ENCODE peak calls at places on chromosomes 12 and 14, in five cellular contexts. One of them, this sample, is unnamed.

GRCh38 chr14:68174446-68174845 is 354.9 kb downstream of the RAD51B start:
- DNase-seq in left ventricle myocardium inferior: no peak
- DNase-seq in Caco-2: no peak
- DNase-seq in H1: no peak
- DNase-seq in stomach: no peak
- DNase-seq in this sample: no peak

GRCh38 chr14:89227490-89227834 is 189.6 kb downstream of the FOXN3 start:
- DNase-seq in left ventricle myocardium inferior: no peak
- DNase-seq in Caco-2: no peak
- DNase-seq in H1: no peak
- DNase-seq in stomach: no peak
- DNase-seq in this sample: no peak

GRCh38 chr12:89247962-89248361 is 104.3 kb downstream of the DUSP6 start:
- DNase-seq in left ventricle myocardium inferior: no peak
- DNase-seq in Caco-2: no peak
- DNase-seq in H1: no peak
- DNase-seq in stomach: no peak
- DNase-seq in this sample: no peak

GRCh38 chr12:89769483-89769818 is 60.8 kb upstream of the ATP2B1 start:
- DNase-seq in left ventricle myocardium inferior: no peak
- DNase-seq in Caco-2: no peak
- DNase-seq in H1: no peak
- DNase-seq in stomach: no peak
- DNase-seq in this sample: no peak

GRCh38 chr14:79580908-79581307 is 630.4 kb downstream of the DIO2 start:
- DNase-seq in left ventricle myocardium inferior: no peak
- DNase-seq in Caco-2: no peak
- DNase-seq in H1: no peak
- DNase-seq in stomach: no peak
- DNase-seq in this sample: no peak

GRCh38 chr12:111443586-111443985 is 37.9 kb downstream of the SH2B3 start:
- DNase-seq in left ventricle myocardium inferior: no peak
- DNase-seq in Caco-2: no peak
- DNase-seq in H1: no peak
- DNase-seq in stomach: peak; percentile 21
- DNase-seq in this sample: no peak

GRCh38 chr14:64232095-64232830 is 61.9 kb downstream of the ESR2 start:
- DNase-seq in left ventricle myocardium inferior: no peak
- DNase-seq in Caco-2: no peak
- DNase-seq in H1: no peak
- DNase-seq in stomach: no peak
- DNase-seq in this sample: no peak

GRCh38 chr14:31580234-31580633 is 19.0 kb downstream of the NUBPL start:
- DNase-seq in left ventricle myocardium inferior: no peak
- DNase-seq in Caco-2: no peak
- DNase-seq in H1: no peak
- DNase-seq in stomach: no peak
- DNase-seq in this sample: no peak

GRCh38 chr12:92541024-92541423 is 161.8 kb upstream of the PLEKHG7 start:
- DNase-seq in left ventricle myocardium inferior: no peak
- DNase-seq in Caco-2: no peak
- DNase-seq in H1: no peak
- DNase-seq in stomach: no peak
- DNase-seq in this sample: no peak

GRCh38 chr14:102390064-102390463 is 27.3 kb downstream of the TECPR2 start:
- DNase-seq in left ventricle myocardium inferior: no peak
- DNase-seq in Caco-2: no peak
- DNase-seq in H1: no peak
- DNase-seq in stomach: no peak
- DNase-seq in this sample: no peak

GRCh38 chr14:38387821-38388220 is 131.9 kb upstream of the CLEC14A start:
- DNase-seq in left ventricle myocardium inferior: no peak
- DNase-seq in Caco-2: no peak
- DNase-seq in H1: no peak
- DNase-seq in stomach: no peak
- DNase-seq in this sample: no peak

GRCh38 chr14:29064305-29064704 is 297.7 kb downstream of the FOXG1 start:
- DNase-seq in left ventricle myocardium inferior: no peak
- DNase-seq in Caco-2: no peak
- DNase-seq in H1: no peak
- DNase-seq in stomach: no peak
- DNase-seq in this sample: no peak

GRCh38 chr12:114241973-114242434 is 163.9 kb downstream of the TBX5 start:
- DNase-seq in left ventricle myocardium inferior: no peak
- DNase-seq in Caco-2: peak; percentile 19
- DNase-seq in H1: no peak
- DNase-seq in stomach: no peak
- DNase-seq in this sample: no peak

GRCh38 chr12:6369916-6370575 is 5.3 kb downstream of the SCNN1A start:
- DNase-seq in left ventricle myocardium inferior: no peak
- DNase-seq in Caco-2: no peak
- DNase-seq in H1: no peak
- DNase-seq in stomach: no peak
- DNase-seq in this sample: peak; percentile 45

GRCh38 chr14:54935100-54935499 is 32.5 kb upstream of the GCH1 start:
- DNase-seq in left ventricle myocardium inferior: no peak
- DNase-seq in Caco-2: no peak
- DNase-seq in H1: no peak
- DNase-seq in stomach: no peak
- DNase-seq in this sample: no peak

GRCh38 chr12:122421815-122422737 is at the start of gene CLIP1:
- DNase-seq in left ventricle myocardium inferior: peak; percentile 68
- DNase-seq in Caco-2: peak; percentile 86
- DNase-seq in H1: no peak
- DNase-seq in stomach: peak; percentile 72
- DNase-seq in this sample: peak; percentile 92

DNA sequence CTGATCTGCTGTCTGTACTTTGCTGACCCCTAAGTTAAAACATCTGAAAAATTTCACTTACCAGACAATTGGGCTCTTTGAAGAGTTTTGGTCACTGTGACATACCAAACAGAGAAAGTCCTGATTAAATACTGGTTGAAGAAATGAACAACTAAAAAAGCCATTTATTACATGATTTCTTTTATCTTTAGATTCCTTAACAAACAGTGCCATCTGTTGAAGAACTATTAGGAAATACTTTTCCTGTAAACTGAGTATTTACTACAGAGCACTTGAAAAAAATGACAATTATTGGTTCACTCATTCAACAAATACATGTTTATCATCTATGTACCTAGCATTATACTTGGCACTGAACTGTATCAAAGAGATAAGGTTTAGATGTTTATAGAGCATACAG is 6.5 kb upstream of the WASHC4 start:
- DNase-seq in left ventricle myocardium inferior: no peak
- DNase-seq in Caco-2: peak; percentile 28
- DNase-seq in H1: no peak
- DNase-seq in stomach: no peak
- DNase-seq in this sample: no peak
- TF ChIP-seq CTCF in left ventricle myocardium inferior: no peak
- TF ChIP-seq CTCF in Caco-2: no peak
- TF ChIP-seq CTCF in H1: no peak
- TF ChIP-seq CTCF in stomach: no peak
- TF ChIP-seq CTCF in this sample: no peak

GRCh38 chr14:61478971-61479473 is 157.6 kb downstream of the PRKCH start:
- DNase-seq in left ventricle myocardium inferior: no peak
- DNase-seq in Caco-2: no peak
- DNase-seq in H1: no peak
- DNase-seq in stomach: no peak
- DNase-seq in this sample: no peak
- H3K4me3 ChIP-seq in left ventricle myocardium inferior: no peak overlapping the region
- H3K4me3 ChIP-seq in Caco-2: no peak overlapping the region
- H3K4me3 ChIP-seq in H1: no peak overlapping the region
- H3K4me3 ChIP-seq in stomach: no peak overlapping the region
- H3K4me3 ChIP-seq in this sample: no peak overlapping the region

DNA sequence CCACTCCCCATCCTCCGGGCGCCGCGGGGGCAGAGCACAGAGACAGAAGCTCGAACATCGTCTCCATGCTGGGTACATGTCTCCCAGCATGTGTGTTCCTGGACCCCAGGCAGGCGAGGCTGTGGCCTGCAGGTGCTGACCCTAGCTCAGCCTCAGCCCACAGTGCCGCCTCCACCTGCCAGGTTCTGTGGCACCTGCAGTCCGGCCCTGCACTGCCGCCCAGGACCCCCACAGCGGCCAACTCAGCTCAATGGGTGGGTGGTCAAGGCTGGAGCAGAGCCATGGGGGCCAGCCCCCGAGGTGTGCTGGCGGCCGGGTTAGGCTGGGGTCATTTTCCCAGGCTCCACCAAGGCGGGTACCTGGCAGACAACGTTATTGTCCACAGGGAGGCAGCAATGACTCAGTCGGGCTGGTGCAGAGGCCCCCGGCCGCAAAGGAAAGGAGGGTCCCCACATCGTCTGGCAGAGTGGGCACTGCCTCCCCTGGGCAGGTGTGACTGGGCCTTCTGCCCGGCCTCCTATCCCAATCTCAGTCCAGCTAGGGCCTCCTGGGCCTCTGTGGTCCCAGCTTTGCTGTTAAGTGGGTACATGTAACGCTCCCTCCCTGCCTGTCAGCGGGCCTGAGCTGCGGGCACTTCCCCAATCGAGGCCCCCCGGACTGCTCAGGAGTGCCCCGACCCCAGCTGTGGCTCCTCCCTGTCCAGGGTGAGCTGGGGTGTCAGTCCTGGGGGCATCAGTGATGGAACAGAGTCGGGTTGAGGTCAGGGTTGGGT is 20.2 kb upstream of the NUDT14 start:
- DNase-seq in left ventricle myocardium inferior: no peak
- DNase-seq in Caco-2: no peak
- DNase-seq in H1: no peak
- DNase-seq in stomach: no peak
- DNase-seq in this sample: no peak
- TF ChIP-seq CTCF in left ventricle myocardium inferior: peak; percentile 35
- TF ChIP-seq CTCF in Caco-2: no peak
- TF ChIP-seq CTCF in H1: peak; percentile 29
- TF ChIP-seq CTCF in stomach: no peak
- TF ChIP-seq CTCF in this sample: no peak

GRCh38 chr12:130384234-130384633 is 46.5 kb downstream of the PIWIL1 start:
- DNase-seq in left ventricle myocardium inferior: no peak
- DNase-seq in Caco-2: no peak
- DNase-seq in H1: no peak
- DNase-seq in stomach: no peak
- DNase-seq in this sample: no peak
- H3K4me3 ChIP-seq in left ventricle myocardium inferior: no peak overlapping the region
- H3K4me3 ChIP-seq in Caco-2: no peak overlapping the region
- H3K4me3 ChIP-seq in H1: no peak overlapping the region
- H3K4me3 ChIP-seq in stomach: no peak overlapping the region
- H3K4me3 ChIP-seq in this sample: no peak overlapping the region

GRCh38 chr12:46373303-46374182 is 970 bp upstream of the SLC38A2 start:
- DNase-seq in left ventricle myocardium inferior: peak; percentile 51
- DNase-seq in Caco-2: peak; percentile 72
- DNase-seq in H1: no peak
- DNase-seq in stomach: peak; percentile 51
- DNase-seq in this sample: peak; percentile 91
- TF ChIP-seq CTCF in left ventricle myocardium inferior: peak; percentile 18
- TF ChIP-seq CTCF in Caco-2: no peak
- TF ChIP-seq CTCF in H1: peak; percentile 15
- TF ChIP-seq CTCF in stomach: no peak
- TF ChIP-seq CTCF in this sample: peak; percentile 7

GRCh38 chr14:90424686-90425255 is 27.9 kb downstream of the CALM1 start:
- DNase-seq in left ventricle myocardium inferior: no peak
- DNase-seq in Caco-2: no peak
- DNase-seq in H1: no peak
- DNase-seq in stomach: no peak
- DNase-seq in this sample: no peak

GRCh38 chr14:90426031-90426540 is 29.3 kb downstream of the CALM1 start:
- DNase-seq in left ventricle myocardium inferior: no peak
- DNase-seq in Caco-2: no peak
- DNase-seq in H1: no peak
- DNase-seq in stomach: no peak
- DNase-seq in this sample: no peak

GRCh38 chr14:90426663-90427062 is 29.8 kb downstream of the CALM1 start:
- DNase-seq in left ventricle myocardium inferior: peak; percentile 60
- DNase-seq in Caco-2: no peak
- DNase-seq in H1: no peak
- DNase-seq in stomach: peak; percentile 52
- DNase-seq in this sample: no peak

GRCh38 chr14:90424075-90424474 is 27.2 kb downstream of the CALM1 start:
- DNase-seq in left ventricle myocardium inferior: no peak
- DNase-seq in Caco-2: no peak
- DNase-seq in H1: no peak
- DNase-seq in stomach: no peak
- DNase-seq in this sample: no peak

GRCh38 chr14:90425480-90425879 is 28.7 kb downstream of the CALM1 start:
- DNase-seq in left ventricle myocardium inferior: no peak
- DNase-seq in Caco-2: no peak
- DNase-seq in H1: no peak
- DNase-seq in stomach: no peak
- DNase-seq in this sample: no peak
- H3K4me3 ChIP-seq in left ventricle myocardium inferior: no peak overlapping the region
- H3K4me3 ChIP-seq in Caco-2: no peak overlapping the region
- H3K4me3 ChIP-seq in H1: no peak overlapping the region
- H3K4me3 ChIP-seq in stomach: no peak overlapping the region
- H3K4me3 ChIP-seq in this sample: no peak overlapping the region

GRCh38 chr14:94636744-94637412 is 24.7 kb downstream of the SERPINA3 start:
- DNase-seq in left ventricle myocardium inferior: no peak
- DNase-seq in Caco-2: peak; percentile 58
- DNase-seq in H1: no peak
- DNase-seq in stomach: no peak
- DNase-seq in this sample: no peak
- TF ChIP-seq CTCF in left ventricle myocardium inferior: peak; percentile 26
- TF ChIP-seq CTCF in Caco-2: no peak
- TF ChIP-seq CTCF in H1: peak; percentile 37
- TF ChIP-seq CTCF in stomach: no peak
- TF ChIP-seq CTCF in this sample: no peak